ENCODE peak calls at places on chromosomes 3 and 15, in five cellular contexts. One of them, this sample, is unnamed. For H3K4me1, the result is how much of the 10 kb centered on the place peaks cover.

GRCh38 chr15:62453979-62454378 is 288.9 kb upstream of the C2CD4B start:
- DNase-seq in GM23248: peak
- DNase-seq in right cardiac atrium: no peak
- DNase-seq in tibial artery: no peak
- DNase-seq in Caco-2: no peak
- DNase-seq in this sample: peak

GRCh38 chr15:70220444-70220937 is 122.8 kb upstream of the TLE3 start:
- DNase-seq in GM23248: no peak
- DNase-seq in right cardiac atrium: no peak
- DNase-seq in tibial artery: no peak
- DNase-seq in Caco-2: no peak
- DNase-seq in this sample: no peak

GRCh38 chr15:98888839-98889479 is 118.6 kb downstream of the PGPEP1L start:
- DNase-seq in GM23248: peak
- DNase-seq in right cardiac atrium: no peak
- DNase-seq in tibial artery: no peak
- DNase-seq in Caco-2: no peak
- DNase-seq in this sample: no peak

GRCh38 chr3:112121577-112122547 is 11.2 kb downstream of the GCSAM start:
- DNase-seq in GM23248: no peak
- DNase-seq in right cardiac atrium: no peak
- DNase-seq in tibial artery: no peak
- DNase-seq in Caco-2: no peak
- DNase-seq in this sample: no peak

GRCh38 chr15:85792872-85793621 is 1.7 kb downstream of the KLHL25 start:
- DNase-seq in GM23248: peak
- DNase-seq in right cardiac atrium: no peak
- DNase-seq in tibial artery: no peak
- DNase-seq in Caco-2: no peak
- DNase-seq in this sample: no peak

GRCh38 chr15:47374222-47374621 is 343.1 kb upstream of the SEMA6D start:
- DNase-seq in GM23248: peak
- DNase-seq in right cardiac atrium: no peak
- DNase-seq in tibial artery: no peak
- DNase-seq in Caco-2: no peak
- DNase-seq in this sample: peak

GRCh38 chr3:49462222-49462621 is 7.8 kb upstream of the DAG1 start:
- DNase-seq in GM23248: peak
- DNase-seq in right cardiac atrium: no peak
- DNase-seq in tibial artery: no peak
- DNase-seq in Caco-2: no peak
- DNase-seq in this sample: peak

GRCh38 chr15:79322945-79323344 is 12.0 kb downstream of the TMED3 start:
- DNase-seq in GM23248: no peak
- DNase-seq in right cardiac atrium: no peak
- DNase-seq in tibial artery: no peak
- DNase-seq in Caco-2: no peak
- DNase-seq in this sample: no peak

GRCh38 chr3:24192004-24192403 is 246.9 kb downstream of the NR1D2 start:
- DNase-seq in GM23248: no peak
- DNase-seq in right cardiac atrium: no peak
- DNase-seq in tibial artery: no peak
- DNase-seq in Caco-2: no peak
- DNase-seq in this sample: no peak

GRCh38 chr15:72116680-72117447 is 1.1 kb downstream of the MYO9A start:
- DNase-seq in GM23248: peak
- DNase-seq in right cardiac atrium: peak
- DNase-seq in tibial artery: peak
- DNase-seq in Caco-2: peak
- DNase-seq in this sample: peak

GRCh38 chr3:132726341-132726823 is 4.2 kb upstream of the NPHP3 start:
- DNase-seq in GM23248: peak
- DNase-seq in right cardiac atrium: no peak
- DNase-seq in tibial artery: no peak
- DNase-seq in Caco-2: no peak
- DNase-seq in this sample: peak

DNA sequence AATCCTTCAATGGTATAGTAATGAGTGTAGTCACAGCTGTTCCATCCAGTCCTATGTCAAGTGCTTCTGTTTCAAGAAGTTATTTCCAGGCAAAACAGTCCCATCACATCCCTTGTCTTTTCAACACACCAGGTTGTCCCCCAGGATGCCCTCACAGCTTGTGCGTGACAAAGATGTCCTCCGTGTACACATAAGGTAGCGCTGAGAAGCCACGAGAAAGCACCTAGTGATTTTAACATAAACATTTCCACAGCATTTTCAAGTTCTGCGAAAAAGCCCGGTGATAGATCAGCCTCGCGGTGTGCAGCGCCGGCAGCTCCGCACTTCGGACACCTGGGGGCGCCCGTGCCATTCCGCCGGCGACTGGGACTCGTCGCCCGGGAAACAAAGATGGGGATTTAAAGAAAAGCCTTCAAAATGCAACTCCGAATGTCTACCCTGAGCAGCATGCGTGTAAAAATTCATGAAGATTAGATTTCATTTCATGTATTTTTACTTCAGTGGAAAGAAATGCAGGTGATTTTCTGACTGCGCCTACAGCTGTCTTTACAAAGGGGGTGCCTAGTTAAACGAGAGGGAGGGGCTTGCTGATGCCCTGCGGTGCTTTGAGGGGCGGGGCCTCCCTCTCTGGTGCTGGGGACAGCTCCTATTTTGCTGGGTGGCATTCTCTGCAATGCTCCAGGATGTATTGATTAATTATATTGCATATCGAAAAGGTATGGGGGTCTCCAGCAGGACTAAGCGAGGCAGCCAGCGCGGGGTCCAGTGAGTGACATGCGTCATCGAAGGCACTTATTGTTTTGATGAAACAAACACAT is 49.9 kb downstream of the KY start:
- DNase-seq in GM23248: peak
- DNase-seq in right cardiac atrium: peak
- DNase-seq in tibial artery: peak
- DNase-seq in Caco-2: peak
- DNase-seq in this sample: peak
- H3K4me1 ChIP-seq in GM23248: under half
- H3K4me1 ChIP-seq in right cardiac atrium: under half
- H3K4me1 ChIP-seq in tibial artery: under half
- H3K4me1 ChIP-seq in Caco-2: under half
- H3K4me1 ChIP-seq in this sample: under half

GRCh38 chr3:63976862-63977180 is 46.5 kb downstream of the PSMD6 start:
- DNase-seq in GM23248: no peak
- DNase-seq in right cardiac atrium: no peak
- DNase-seq in tibial artery: no peak
- DNase-seq in Caco-2: no peak
- DNase-seq in this sample: no peak

GRCh38 chr3:63979093-63979492 is 44.2 kb downstream of the PSMD6 start:
- DNase-seq in GM23248: no peak
- DNase-seq in right cardiac atrium: no peak
- DNase-seq in tibial artery: no peak
- DNase-seq in Caco-2: no peak
- DNase-seq in this sample: no peak

GRCh38 chr3:63976166-63976861 is 47.0 kb downstream of the PSMD6 start:
- DNase-seq in GM23248: peak
- DNase-seq in right cardiac atrium: no peak
- DNase-seq in tibial artery: no peak
- DNase-seq in Caco-2: no peak
- DNase-seq in this sample: peak

GRCh38 chr3:63980019-63980418 is 43.3 kb downstream of the PSMD6 start:
- DNase-seq in GM23248: no peak
- DNase-seq in right cardiac atrium: no peak
- DNase-seq in tibial artery: no peak
- DNase-seq in Caco-2: no peak
- DNase-seq in this sample: no peak

GRCh38 chr3:63977893-63978292 is 45.4 kb downstream of the PSMD6 start:
- DNase-seq in GM23248: peak
- DNase-seq in right cardiac atrium: no peak
- DNase-seq in tibial artery: no peak
- DNase-seq in Caco-2: no peak
- DNase-seq in this sample: no peak
- H3K4me1 ChIP-seq in GM23248: under half
- H3K4me1 ChIP-seq in right cardiac atrium: under half
- H3K4me1 ChIP-seq in tibial artery: under half
- H3K4me1 ChIP-seq in Caco-2: under half
- H3K4me1 ChIP-seq in this sample: under half

GRCh38 chr15:42490743-42491539 is at the start of gene ZNF106:
- DNase-seq in GM23248: peak
- DNase-seq in right cardiac atrium: peak
- DNase-seq in tibial artery: peak
- DNase-seq in Caco-2: peak
- DNase-seq in this sample: peak

GRCh38 chr15:42494998-42495360 is 455 bp upstream of the SNAP23 start:
- DNase-seq in GM23248: peak
- DNase-seq in right cardiac atrium: peak
- DNase-seq in tibial artery: peak
- DNase-seq in Caco-2: no peak
- DNase-seq in this sample: peak

GRCh38 chr15:42490246-42490742 is 647 bp downstream of the ZNF106 start:
- DNase-seq in GM23248: no peak
- DNase-seq in right cardiac atrium: no peak
- DNase-seq in tibial artery: no peak
- DNase-seq in Caco-2: no peak
- DNase-seq in this sample: peak

GRCh38 chr15:42493694-42494093 is 1.7 kb upstream of the SNAP23 start:
- DNase-seq in GM23248: no peak
- DNase-seq in right cardiac atrium: no peak
- DNase-seq in tibial artery: no peak
- DNase-seq in Caco-2: no peak
- DNase-seq in this sample: no peak

GRCh38 chr15:42491540-42492225 is 742 bp upstream of the ZNF106 start:
- DNase-seq in GM23248: peak
- DNase-seq in right cardiac atrium: no peak
- DNase-seq in tibial artery: no peak
- DNase-seq in Caco-2: no peak
- DNase-seq in this sample: peak
- H3K4me1 ChIP-seq in GM23248: under half
- H3K4me1 ChIP-seq in right cardiac atrium: under half
- H3K4me1 ChIP-seq in tibial artery: half or more
- H3K4me1 ChIP-seq in Caco-2: under half
- H3K4me1 ChIP-seq in this sample: under half

GRCh38 chr3:185818267-185818875 is 6.5 kb downstream of the IGF2BP2 start:
- DNase-seq in GM23248: peak
- DNase-seq in right cardiac atrium: no peak
- DNase-seq in tibial artery: no peak
- DNase-seq in Caco-2: no peak
- DNase-seq in this sample: peak
- H3K4me1 ChIP-seq in GM23248: half or more
- H3K4me1 ChIP-seq in right cardiac atrium: under half
- H3K4me1 ChIP-seq in tibial artery: under half
- H3K4me1 ChIP-seq in Caco-2: under half
- H3K4me1 ChIP-seq in this sample: half or more

DNA sequence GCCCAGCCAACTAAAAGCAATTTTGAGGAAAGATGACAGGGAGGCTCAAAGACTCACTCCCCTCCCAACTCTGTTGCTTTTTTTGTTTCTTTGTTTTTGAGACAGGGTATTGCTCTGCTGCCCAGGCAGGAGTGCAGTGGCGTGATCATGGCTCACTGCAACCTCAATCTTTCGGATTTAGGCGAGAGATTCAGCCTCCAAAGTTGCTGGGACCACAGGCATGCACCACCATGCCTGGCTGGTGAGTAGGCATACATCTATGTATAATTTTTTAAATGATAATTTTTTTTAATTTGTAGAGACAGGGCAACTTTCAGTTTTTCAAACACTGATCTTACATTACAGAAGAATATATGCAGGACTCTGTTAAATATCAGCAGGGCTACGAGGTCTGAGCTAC is 15.8 kb upstream of the THUMPD3 start:
- DNase-seq in GM23248: peak
- DNase-seq in right cardiac atrium: no peak
- DNase-seq in tibial artery: no peak
- DNase-seq in Caco-2: no peak
- DNase-seq in this sample: peak
- H3K4me1 ChIP-seq in GM23248: under half
- H3K4me1 ChIP-seq in right cardiac atrium: under half
- H3K4me1 ChIP-seq in tibial artery: under half
- H3K4me1 ChIP-seq in Caco-2: under half
- H3K4me1 ChIP-seq in this sample: under half

GRCh38 chr15:37818152-37818677 is 116.2 kb upstream of the TMCO5A start:
- DNase-seq in GM23248: no peak
- DNase-seq in right cardiac atrium: no peak
- DNase-seq in tibial artery: no peak
- DNase-seq in Caco-2: no peak
- DNase-seq in this sample: no peak
- H3K4me1 ChIP-seq in GM23248: under half
- H3K4me1 ChIP-seq in right cardiac atrium: under half
- H3K4me1 ChIP-seq in tibial artery: under half
- H3K4me1 ChIP-seq in Caco-2: under half
- H3K4me1 ChIP-seq in this sample: under half

This sample was measured in adipocyte.